ENCODE peak calls at places on chromosomes 16 and 17, in four cellular contexts. One of them, this sample, is unnamed.

GRCh38 chr17:63249256-63250006 is 196.7 kb downstream of the CYB561 start:
- DNase-seq in nephron progenitor cell: no peak
- DNase-seq in body of pancreas: peak; percentile 24
- DNase-seq in HFF-Myc: no peak
- DNase-seq in this sample: no peak

GRCh38 chr16:4800290-4801041 is 2.0 kb downstream of the ROGDI start:
- DNase-seq in nephron progenitor cell: peak; percentile 26
- DNase-seq in body of pancreas: peak; percentile 88
- DNase-seq in HFF-Myc: no peak
- DNase-seq in this sample: no peak

GRCh38 chr17:33142703-33143299 is 150.3 kb downstream of the ASIC2 start:
- DNase-seq in nephron progenitor cell: peak; percentile 84
- DNase-seq in body of pancreas: peak; percentile 18
- DNase-seq in HFF-Myc: peak; percentile 9
- DNase-seq in this sample: peak; percentile 53

GRCh38 chr16:70693231-70693671 is 7.4 kb upstream of the MTSS2 start:
- DNase-seq in nephron progenitor cell: no peak
- DNase-seq in body of pancreas: no peak
- DNase-seq in HFF-Myc: no peak
- DNase-seq in this sample: no peak

GRCh38 chr17:41131979-41132378 is 8.0 kb upstream of the KRTAP4-12 start:
- DNase-seq in nephron progenitor cell: no peak
- DNase-seq in body of pancreas: no peak
- DNase-seq in HFF-Myc: no peak
- DNase-seq in this sample: peak; percentile 6

GRCh38 chr16:13915033-13915635 is 4.8 kb upstream of the ERCC4 start:
- DNase-seq in nephron progenitor cell: no peak
- DNase-seq in body of pancreas: no peak
- DNase-seq in HFF-Myc: no peak
- DNase-seq in this sample: no peak

GRCh38 chr16:6955303-6955702 is 377.3 kb upstream of the RBFOX1 start:
- DNase-seq in nephron progenitor cell: no peak
- DNase-seq in body of pancreas: no peak
- DNase-seq in HFF-Myc: no peak
- DNase-seq in this sample: no peak

GRCh38 chr16:89619880-89620279 is 6.4 kb downstream of the DPEP1 start:
- DNase-seq in nephron progenitor cell: no peak
- DNase-seq in body of pancreas: no peak
- DNase-seq in HFF-Myc: no peak
- DNase-seq in this sample: no peak

GRCh38 chr17:49520386-49521087 is 25.4 kb downstream of the NGFR start:
- DNase-seq in nephron progenitor cell: no peak
- DNase-seq in body of pancreas: no peak
- DNase-seq in HFF-Myc: no peak
- DNase-seq in this sample: no peak

GRCh38 chr17:36899250-36900129 is 37.8 kb upstream of the LHX1 start:
- DNase-seq in nephron progenitor cell: no peak
- DNase-seq in body of pancreas: no peak
- DNase-seq in HFF-Myc: no peak
- DNase-seq in this sample: no peak

GRCh38 chr16:63623551-63624039 is 1498.3 kb downstream of the CDH11 start:
- DNase-seq in nephron progenitor cell: no peak
- DNase-seq in body of pancreas: no peak
- DNase-seq in HFF-Myc: no peak
- DNase-seq in this sample: no peak

GRCh38 chr16:59045496-59045895 is 311.4 kb upstream of the GOT2 start:
- DNase-seq in nephron progenitor cell: no peak
- DNase-seq in body of pancreas: no peak
- DNase-seq in HFF-Myc: no peak
- DNase-seq in this sample: no peak

GRCh38 chr16:22813223-22813945 is 578 bp upstream of the HS3ST2 start:
- DNase-seq in nephron progenitor cell: peak; percentile 95
- DNase-seq in body of pancreas: peak; percentile 24
- DNase-seq in HFF-Myc: no peak
- DNase-seq in this sample: peak; percentile 45

GRCh38 chr16:72722552-72722951 is 325.4 kb downstream of the ZFHX3 start:
- DNase-seq in nephron progenitor cell: no peak
- DNase-seq in body of pancreas: no peak
- DNase-seq in HFF-Myc: no peak
- DNase-seq in this sample: no peak

GRCh38 chr16:8641671-8642070 is 20.2 kb downstream of the METTL22 start:
- DNase-seq in nephron progenitor cell: no peak
- DNase-seq in body of pancreas: no peak
- DNase-seq in HFF-Myc: no peak
- DNase-seq in this sample: no peak

GRCh38 chr17:79513206-79513605 is 97.6 kb downstream of the RBFOX3 start:
- DNase-seq in nephron progenitor cell: no peak
- DNase-seq in body of pancreas: no peak
- DNase-seq in HFF-Myc: no peak
- DNase-seq in this sample: no peak

GRCh38 chr17:76432712-76433336 is 20.1 kb downstream of the UBE2O start:
- DNase-seq in nephron progenitor cell: no peak
- DNase-seq in body of pancreas: no peak
- DNase-seq in HFF-Myc: peak; percentile 36
- DNase-seq in this sample: peak; percentile 24

GRCh38 chr17:46764709-46765401 is 53.6 kb downstream of the WNT3 start:
- DNase-seq in nephron progenitor cell: no peak
- DNase-seq in body of pancreas: peak; percentile 85
- DNase-seq in HFF-Myc: peak; percentile 48
- DNase-seq in this sample: peak; percentile 87

GRCh38 chr17:17499402-17500145 is 3.4 kb upstream of the RASD1 start:
- DNase-seq in nephron progenitor cell: no peak
- DNase-seq in body of pancreas: peak; percentile 1
- DNase-seq in HFF-Myc: no peak
- DNase-seq in this sample: no peak

GRCh38 chr16:2063861-2064260 is 16.1 kb downstream of the TSC2 start:
- DNase-seq in nephron progenitor cell: no peak
- DNase-seq in body of pancreas: no peak
- DNase-seq in HFF-Myc: no peak
- DNase-seq in this sample: no peak

GRCh38 chr17:31610301-31610910 is 218.9 kb downstream of the RAB11FIP4 start:
- DNase-seq in nephron progenitor cell: no peak
- DNase-seq in body of pancreas: no peak
- DNase-seq in HFF-Myc: no peak
- DNase-seq in this sample: no peak

DNA sequence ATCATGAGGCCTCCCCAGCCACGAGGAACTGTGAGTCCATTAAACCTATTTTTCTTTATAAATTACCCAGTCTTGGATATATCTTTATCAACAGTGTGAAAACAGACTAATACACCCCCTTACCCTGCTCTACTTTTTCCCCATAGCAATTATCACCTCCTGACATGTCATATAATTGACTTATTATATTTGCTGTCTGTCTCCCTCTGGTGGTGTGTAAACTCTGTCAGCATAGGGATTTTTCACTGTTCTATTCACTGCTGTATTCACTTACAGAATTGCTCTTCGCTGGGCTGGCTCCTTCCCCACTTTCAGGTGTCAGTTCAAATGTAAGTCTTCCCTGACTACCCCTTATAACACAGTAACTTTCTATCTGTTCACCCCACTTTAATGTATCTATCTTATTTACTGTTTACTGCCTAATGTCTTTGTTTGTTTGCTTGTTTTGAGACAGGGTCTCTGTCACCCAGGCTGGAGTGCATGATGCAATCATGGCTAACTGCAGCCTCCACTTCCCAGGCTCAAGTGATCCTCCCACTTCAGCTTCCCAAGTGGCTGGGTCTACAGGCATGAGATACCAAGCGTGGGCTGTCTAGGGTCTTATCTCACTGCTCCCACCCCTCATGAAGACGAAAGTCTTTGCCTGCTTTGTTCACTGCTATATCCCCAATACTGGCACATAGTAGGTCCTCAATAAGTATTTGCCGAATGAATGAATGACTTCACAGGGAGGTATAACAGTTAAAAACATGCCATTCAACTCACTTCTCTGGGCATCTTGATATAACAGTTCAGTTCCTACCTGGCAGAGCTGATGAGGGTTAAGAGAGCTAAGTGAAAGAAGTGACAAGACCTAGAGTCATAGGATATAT is 52.4 kb upstream of the CDH3 start:
- DNase-seq in nephron progenitor cell: no peak
- DNase-seq in body of pancreas: no peak
- DNase-seq in HFF-Myc: no peak
- DNase-seq in this sample: peak; percentile 25
- TF ChIP-seq CTCF in nephron progenitor cell: no peak
- TF ChIP-seq CTCF in body of pancreas: no peak
- TF ChIP-seq CTCF in HFF-Myc: peak; percentile 22
- TF ChIP-seq CTCF in this sample: peak; percentile 32

DNA sequence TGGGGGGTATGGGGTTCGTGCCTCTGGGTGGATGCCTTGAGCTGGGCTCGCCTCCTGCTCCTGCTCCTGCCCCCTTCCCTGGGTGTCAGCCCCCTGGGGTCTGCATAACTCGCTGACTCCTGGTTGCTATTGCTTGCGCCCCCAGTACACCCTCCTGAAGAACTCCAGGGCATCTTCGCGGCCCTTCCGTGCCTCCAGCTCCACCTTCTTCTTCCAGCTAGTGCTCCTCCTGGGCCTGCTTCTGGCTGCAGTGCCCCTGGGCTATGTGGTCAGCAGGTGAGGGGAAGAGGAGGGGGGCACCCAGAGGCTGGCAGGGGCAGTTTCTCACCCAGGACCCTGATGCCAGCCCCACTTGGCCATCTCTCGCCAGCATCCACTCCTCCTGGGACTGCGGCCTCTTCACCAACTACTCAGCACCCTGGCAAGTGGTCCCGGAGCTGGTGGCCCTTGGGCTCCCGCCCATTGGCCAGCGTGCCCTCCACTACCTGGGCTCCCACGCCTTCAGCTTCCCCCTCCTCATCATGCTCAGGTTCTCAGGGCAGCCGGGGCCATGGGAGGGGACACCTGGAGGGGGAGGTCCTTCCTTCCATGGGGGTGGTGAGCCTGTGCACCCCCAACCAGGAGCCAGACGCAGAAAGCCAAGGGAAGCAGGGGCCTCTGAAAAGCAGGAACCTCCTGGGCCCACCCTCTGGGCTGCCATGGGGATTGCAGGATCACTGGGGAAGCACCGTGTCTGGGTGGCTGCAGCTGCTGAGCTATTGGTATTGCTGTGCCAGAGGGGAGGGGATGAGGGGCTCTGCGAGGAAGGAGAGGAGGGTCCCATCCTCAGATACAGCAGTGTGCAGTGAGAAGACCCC is 7.8 kb upstream of the C17orf99 start:
- DNase-seq in nephron progenitor cell: no peak
- DNase-seq in body of pancreas: no peak
- DNase-seq in HFF-Myc: no peak
- DNase-seq in this sample: no peak
- TF ChIP-seq CTCF in nephron progenitor cell: no peak
- TF ChIP-seq CTCF in body of pancreas: no peak
- TF ChIP-seq CTCF in HFF-Myc: no peak
- TF ChIP-seq CTCF in this sample: no peak

GRCh38 chr16:87844374-87844733 is 25.0 kb downstream of the SLC7A5 start:
- DNase-seq in nephron progenitor cell: peak; percentile 47
- DNase-seq in body of pancreas: no peak
- DNase-seq in HFF-Myc: no peak
- DNase-seq in this sample: no peak
- TF ChIP-seq CTCF in nephron progenitor cell: peak; percentile 14
- TF ChIP-seq CTCF in body of pancreas: no peak
- TF ChIP-seq CTCF in HFF-Myc: no peak
- TF ChIP-seq CTCF in this sample: no peak

DNA sequence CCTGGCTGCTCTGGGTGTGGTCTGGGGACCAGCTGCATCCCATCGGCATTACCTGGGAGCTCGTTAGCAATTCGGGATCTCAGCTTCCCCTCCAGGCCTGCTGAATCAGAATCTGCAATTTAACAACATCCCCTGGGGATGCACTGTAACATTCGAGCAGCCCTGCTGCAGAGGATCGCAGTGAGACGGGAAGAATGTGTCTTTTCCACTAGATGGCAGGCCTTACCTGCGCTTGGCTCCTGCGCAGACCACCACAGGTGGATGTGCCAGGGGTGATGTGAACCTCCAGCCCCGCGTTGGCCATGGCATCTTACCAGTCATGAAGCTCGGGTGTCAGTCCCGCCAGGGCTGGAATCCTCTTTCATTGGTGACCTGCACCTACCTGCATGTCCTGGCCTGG is 209.9 kb downstream of the PRKCB start:
- DNase-seq in nephron progenitor cell: peak; percentile 40
- DNase-seq in body of pancreas: no peak
- DNase-seq in HFF-Myc: no peak
- DNase-seq in this sample: peak; percentile 2
- TF ChIP-seq CTCF in nephron progenitor cell: peak; percentile 59
- TF ChIP-seq CTCF in body of pancreas: peak; percentile 21
- TF ChIP-seq CTCF in HFF-Myc: no peak
- TF ChIP-seq CTCF in this sample: peak; percentile 37

GRCh38 chr17:2724783-2725164 is 13.2 kb upstream of the CLUH start:
- DNase-seq in nephron progenitor cell: peak; percentile 67
- DNase-seq in body of pancreas: peak; percentile 63
- DNase-seq in HFF-Myc: no peak
- DNase-seq in this sample: no peak
- TF ChIP-seq CTCF in nephron progenitor cell: no peak
- TF ChIP-seq CTCF in body of pancreas: no peak
- TF ChIP-seq CTCF in HFF-Myc: no peak
- TF ChIP-seq CTCF in this sample: no peak

DNA sequence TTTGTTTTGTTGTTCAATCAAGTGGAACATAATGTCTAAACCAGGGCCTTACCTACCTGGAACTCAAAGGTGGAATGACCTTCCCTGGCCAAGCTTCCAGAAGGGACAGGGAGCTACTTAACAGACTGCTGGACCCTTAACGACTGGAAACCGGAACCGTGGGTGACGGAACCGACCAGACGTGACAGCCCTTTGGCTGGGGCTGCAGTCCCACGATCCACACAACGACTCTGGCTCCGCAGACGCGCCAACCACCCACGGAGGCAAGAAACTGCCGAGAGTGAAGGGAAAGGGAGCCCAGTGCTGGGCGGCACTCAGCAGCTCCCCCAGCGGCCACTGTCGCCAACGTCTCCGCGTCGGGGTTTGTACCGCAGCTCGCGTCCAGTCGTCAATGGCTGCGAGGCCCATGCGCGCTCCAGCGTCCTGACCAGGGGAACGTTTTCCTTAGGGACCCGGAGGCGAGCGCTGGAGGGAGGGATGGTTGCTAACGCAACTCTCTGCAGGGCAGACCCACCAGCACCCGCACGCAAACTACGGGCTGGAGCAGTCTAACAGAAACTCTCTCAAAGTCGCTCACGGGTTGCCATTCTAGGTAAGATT is 5.5 kb upstream of the KIF22 start:
- DNase-seq in nephron progenitor cell: peak; percentile 76
- DNase-seq in body of pancreas: peak; percentile 77
- DNase-seq in HFF-Myc: no peak
- DNase-seq in this sample: no peak
- TF ChIP-seq CTCF in nephron progenitor cell: peak; percentile 66
- TF ChIP-seq CTCF in body of pancreas: peak; percentile 68
- TF ChIP-seq CTCF in HFF-Myc: peak; percentile 87
- TF ChIP-seq CTCF in this sample: no peak